ENCODE peak calls at places on chromosomes 13 and 19, in five cellular contexts. N is NCI-H2107, S is Daoy, L is iPS-NIHi11, Y is AG04450. Z is an unnamed sample.

GRCh38 chr19:5002143-5002542 is 33.2 kb downstream of the KDM4B start:
- DNase-seq in N (no peak), S (peak; percentile 70), L (no peak), Y (no peak), Z (no peak)

GRCh38 chr13:95260031-95260525 is 41.2 kb downstream of the ABCC4 start:
- DNase-seq in N (no peak), S (no peak), L (no peak), Y (no peak), Z (no peak)

GRCh38 chr19:20397292-20397691 is 168.3 kb downstream of the ZNF737 start:
- DNase-seq in N (no peak), S (no peak), L (no peak), Y (no peak), Z (no peak)

GRCh38 chr13:36146513-36147276 is 15.5 kb upstream of the DCLK1 start:
- DNase-seq in N (no peak), S (no peak), L (no peak), Y (no peak), Z (no peak)

GRCh38 chr13:101258071-101258470 is 158.2 kb downstream of the NALCN start:
- DNase-seq in N (no peak), S (peak; percentile 88), L (peak; percentile 42), Y (no peak), Z (peak; percentile 13)

GRCh38 chr13:41428155-41428554 is 29.2 kb upstream of the RGCC start:
- DNase-seq in N (no peak), S (no peak), L (peak; percentile 28), Y (no peak), Z (no peak)

GRCh38 chr19:13068064-13068807 is 34.4 kb downstream of the LYL1 start:
- DNase-seq in N (no peak), S (no peak), L (no peak), Y (no peak), Z (no peak)

GRCh38 chr13:71290963-71291937 is 575.8 kb downstream of the DACH1 start:
- DNase-seq in N (no peak), S (no peak), L (no peak), Y (no peak), Z (peak; percentile 17)

GRCh38 chr19:1097810-1098176 is 2.6 kb upstream of the POLR2E start:
- DNase-seq in N (no peak), S (no peak), L (no peak), Y (no peak), Z (no peak)